ENCODE peak calls at places on chromosomes 4 and X, in nine cellular contexts. T is stimulated activated CD8-positive, alpha-beta memory T cell treated with anti-CD3 and anti-CD28 coated beads, Interleukin-7, amount 100 ng/mL, for 1 hour; C is tibial artery; O is activated CD8-positive, alpha-beta memory T cell treated with anti-CD3 and anti-CD28 coated beads for 48 hours; E is EH; J is HT1080; V is activated naive CD8-positive, alpha-beta T cell treated with anti-CD3 and anti-CD28 coated beads for 36 hours; R is IMR-90; G is stimulated activated CD4-positive, alpha-beta T cell treated with anti-CD3 and anti-CD28 coated beads, Interleukin-15, amount 100 ng/mL, for 1 hour. Y is an unnamed sample.

GRCh38 chr4:26058537-26058936 is 144.5 kb downstream of the SMIM20 start:
- DNase-seq in T (no peak), C (no peak), O (no peak), E (peak), J (no peak), V (peak), R (no peak), G (peak), Y (peak)

GRCh38 chrX:15619053-15619772 is 18.5 kb upstream of the ACE2 start:
- DNase-seq in T (no peak), C (no peak), O (no peak), E (peak), J (peak), V (no peak), R (peak), G (no peak), Y (no peak)

GRCh38 chr4:105601406-105601805 is 49.0 kb downstream of the ARHGEF38 start:
- DNase-seq in T (no peak), C (no peak), O (no peak), E (no peak), J (no peak), V (no peak), R (no peak), G (no peak), Y (no peak)

GRCh38 chr4:85734446-85734845 is 259.5 kb downstream of the ARHGAP24 start:
- DNase-seq in T (no peak), C (no peak), O (no peak), E (peak), J (no peak), V (no peak), R (no peak), G (no peak), Y (no peak)

GRCh38 chr4:20682853-20683252 is 17.4 kb upstream of the PACRGL start:
- DNase-seq in T (no peak), C (no peak), O (no peak), E (no peak), J (no peak), V (no peak), R (no peak), G (no peak), Y (no peak)

GRCh38 chrX:119870626-119871131 is 854 bp downstream of the RNF113A start:
- DNase-seq in T (no peak), C (no peak), O (no peak), E (peak), J (peak), V (peak), R (peak), G (no peak), Y (no peak)

GRCh38 chr4:76546282-76547166 is 111.5 kb downstream of the SHROOM3 start:
- DNase-seq in T (no peak), C (no peak), O (no peak), E (peak), J (peak), V (no peak), R (peak), G (no peak), Y (no peak)

GRCh38 chr4:16938641-16939040 is 40.2 kb upstream of the LDB2 start:
- DNase-seq in T (no peak), C (no peak), O (no peak), E (no peak), J (no peak), V (no peak), R (no peak), G (no peak), Y (no peak)

GRCh38 chrX:3501833-3502535 is 155.5 kb upstream of the MXRA5 start:
- DNase-seq in T (no peak), C (no peak), O (no peak), E (no peak), J (no peak), V (no peak), R (no peak), G (no peak), Y (no peak)

GRCh38 chrX:41906515-41907165 is 16.7 kb downstream of the CASK start:
- DNase-seq in T (no peak), C (no peak), O (no peak), E (peak), J (no peak), V (peak), R (no peak), G (no peak), Y (no peak)

GRCh38 chrX:149759824-149760223 is 14.0 kb upstream of the HSFX1 start:
- DNase-seq in T (no peak), C (no peak), O (no peak), E (no peak), J (no peak), V (no peak), R (no peak), G (no peak), Y (peak)

GRCh38 chrX:37330642-37331041 is 18.5 kb upstream of the PRRG1 start:
- DNase-seq in T (no peak), C (no peak), O (no peak), E (no peak), J (no peak), V (no peak), R (no peak), G (no peak), Y (no peak)

GRCh38 chrX:45952030-45952429 is 593.2 kb downstream of the ZNF674 start:
- DNase-seq in T (no peak), C (no peak), O (no peak), E (no peak), J (peak), V (no peak), R (no peak), G (no peak), Y (no peak)

GRCh38 chr4:139557506-139558110 is 1.6 kb upstream of the SETD7 start:
- DNase-seq in T (no peak), C (no peak), O (no peak), E (no peak), J (no peak), V (no peak), R (no peak), G (no peak), Y (no peak)

GRCh38 chr4:8240211-8241041 is 29.1 kb upstream of the HTRA3 start:
- DNase-seq in T (no peak), C (no peak), O (no peak), E (no peak), J (no peak), V (no peak), R (no peak), G (no peak), Y (no peak)

GRCh38 chrX:101483705-101484104 is 1.6 kb upstream of the ARMCX4 start:
- DNase-seq in T (no peak), C (no peak), O (no peak), E (no peak), J (no peak), V (no peak), R (no peak), G (no peak), Y (peak)

GRCh38 chr4:150577786-150578185 is 4.2 kb upstream of the MAB21L2 start:
- DNase-seq in T (no peak), C (no peak), O (no peak), E (no peak), J (no peak), V (no peak), R (no peak), G (no peak), Y (no peak)

GRCh38 chr4:101961144-101961543 is 170.6 kb downstream of the BANK1 start:
- DNase-seq in T (no peak), C (no peak), O (no peak), E (peak), J (peak), V (no peak), R (no peak), G (no peak), Y (no peak)